ENCODE peak calls at places on chromosomes 2 and 18, in six cellular contexts. F, A, E, G, I and U are unnamed samples.

GRCh38 chr2:32627441-32627900 is 379 bp upstream of the TTC27 start:
- DNase-seq in F (peak; percentile 36), A (no peak), E (peak; percentile 75), G (no peak), I (peak; percentile 57), U (peak; percentile 40)

GRCh38 chr2:26581266-26581990 is 59.7 kb downstream of the CIB4 start:
- DNase-seq in F (no peak), A (no peak), E (no peak), G (no peak), I (no peak), U (peak; percentile 9)

GRCh38 chr18:1412660-1413659 is 508.3 kb downstream of the ADCYAP1 start:
- DNase-seq in F (no peak), A (no peak), E (no peak), G (no peak), I (peak; percentile 0), U (no peak)

GRCh38 chr2:55019547-55020258 is 30.5 kb downstream of the RTN4 start:
- DNase-seq in F (no peak), A (no peak), E (no peak), G (no peak), I (peak; percentile 19), U (no peak)

GRCh38 chr18:8610442-8610801 is 1.2 kb downstream of the RAB12 start:
- DNase-seq in F (no peak), A (no peak), E (no peak), G (no peak), I (no peak), U (no peak)

GRCh38 chr2:240968731-240969624 is 29.4 kb upstream of the SNED1 start:
- DNase-seq in F (no peak), A (no peak), E (peak; percentile 81), G (no peak), I (no peak), U (peak; percentile 23)

GRCh38 chr2:209472871-209473270 is 49.0 kb downstream of the MAP2 start:
- DNase-seq in F (peak; percentile 48), A (no peak), E (no peak), G (no peak), I (no peak), U (no peak)

GRCh38 chr18:73793386-73793785 is 354.2 kb downstream of the FBXO15 start:
- DNase-seq in F (no peak), A (no peak), E (no peak), G (no peak), I (peak; percentile 73), U (no peak)

GRCh38 chr2:122927217-122927616 is 1097.9 kb upstream of the CNTNAP5 start:
- DNase-seq in F (no peak), A (no peak), E (no peak), G (no peak), I (no peak), U (no peak)

GRCh38 chr2:65063426-65063825 is 7.2 kb downstream of the CEP68 start:
- DNase-seq in F (no peak), A (no peak), E (no peak), G (no peak), I (no peak), U (no peak)

GRCh38 chr2:46549159-46549902 is 70.0 kb downstream of the TMEM247 start:
- DNase-seq in F (no peak), A (no peak), E (no peak), G (no peak), I (no peak), U (no peak)

GRCh38 chr2:149329068-149329467 is 1.3 kb upstream of the LYPD6 start:
- DNase-seq in F (no peak), A (no peak), E (no peak), G (no peak), I (peak; percentile 29), U (peak; percentile 51)

GRCh38 chr18:2442726-2443275 is 128.5 kb downstream of the METTL4 start:
- DNase-seq in F (no peak), A (no peak), E (no peak), G (no peak), I (peak; percentile 72), U (no peak)

GRCh38 chr18:59904051-59904601 is 4.3 kb downstream of the PMAIP1 start:
- DNase-seq in F (no peak), A (no peak), E (no peak), G (no peak), I (no peak), U (no peak)

GRCh38 chr2:65598240-65598639 is 165.8 kb upstream of the SPRED2 start:
- DNase-seq in F (no peak), A (no peak), E (no peak), G (no peak), I (no peak), U (no peak)

GRCh38 chr2:96505231-96505889 is at the start of gene NEURL3:
- DNase-seq in F (peak; percentile 72), A (peak; percentile 41), E (peak; percentile 69), G (no peak), I (peak; percentile 84), U (no peak)

GRCh38 chr2:222714361-222715256 is 43.2 kb downstream of the MOGAT1 start:
- DNase-seq in F (no peak), A (no peak), E (no peak), G (no peak), I (no peak), U (no peak)

GRCh38 chr2:224248944-224249371 is 152.9 kb downstream of the FAM124B start:
- DNase-seq in F (peak; percentile 31), A (no peak), E (no peak), G (no peak), I (no peak), U (no peak)

GRCh38 chr2:40395169-40396023 is 56.5 kb downstream of the SLC8A1 start:
- DNase-seq in F (no peak), A (no peak), E (no peak), G (no peak), I (peak; percentile 40), U (no peak)

GRCh38 chr2:211408485-211408884 is 852.1 kb downstream of the CPS1 start:
- DNase-seq in F (peak; percentile 79), A (no peak), E (no peak), G (no peak), I (peak; percentile 93), U (no peak)

GRCh38 chr2:75787532-75788132 is 76.9 kb upstream of the GCFC2 start:
- DNase-seq in F (peak; percentile 47), A (peak; percentile 19), E (no peak), G (no peak), I (peak; percentile 40), U (no peak)

GRCh38 chr2:147646999-147647588 is 197.7 kb upstream of the ACVR2A start:
- DNase-seq in F (no peak), A (no peak), E (no peak), G (no peak), I (no peak), U (no peak)

DNA sequence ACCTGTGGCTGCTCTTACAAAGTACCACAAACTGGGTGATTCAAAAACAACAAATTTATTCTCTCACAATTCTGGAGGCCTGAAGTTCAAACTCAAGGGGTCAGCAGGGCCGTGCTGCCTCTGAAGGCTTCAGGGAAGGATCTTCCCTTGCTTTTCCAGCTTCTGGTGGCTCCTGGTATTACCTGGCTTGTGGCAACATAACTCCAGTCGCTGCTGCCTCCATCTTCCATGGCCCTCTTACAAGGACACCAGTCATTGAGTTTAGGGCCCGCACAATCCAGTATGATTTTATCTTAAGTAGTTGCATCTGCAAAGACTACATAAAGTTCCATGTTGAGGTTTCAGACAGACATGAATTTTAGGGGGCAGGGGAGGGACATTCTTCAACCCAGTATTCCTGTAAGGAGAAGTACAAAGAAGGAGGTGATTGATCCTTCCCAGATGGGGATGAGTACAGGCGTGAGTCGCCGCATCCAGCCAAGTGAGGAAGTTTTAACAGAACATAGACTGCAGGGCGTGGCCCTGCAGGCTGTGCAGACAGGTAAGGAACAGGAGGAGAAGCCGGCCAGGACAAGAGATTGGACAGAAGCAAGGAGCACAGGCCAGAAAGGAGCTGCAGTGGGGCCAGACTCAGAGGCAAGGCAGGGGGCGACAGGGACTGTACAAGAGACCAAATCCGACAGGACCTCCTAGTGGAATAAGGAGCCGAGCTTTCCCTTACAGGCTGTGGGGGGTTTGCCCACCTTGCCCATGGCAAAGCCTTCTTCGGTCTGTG is 44.4 kb upstream of the BZW1 start:
- DNase-seq in F (no peak), A (no peak), E (no peak), G (no peak), I (peak; percentile 59), U (no peak)
- TF ChIP-seq CTCF in F (no peak), A (no peak), E (no peak), G (no peak), I (no peak), U (no peak)

GRCh38 chr2:157782057-157782845 is 93.9 kb downstream of the ACVR1 start:
- DNase-seq in F (peak; percentile 16), A (no peak), E (no peak), G (no peak), I (peak; percentile 66), U (no peak)
- TF ChIP-seq CTCF in F (no peak), A (no peak), E (no peak), G (peak; percentile 31), I (peak; percentile 44), U (peak; percentile 36)

GRCh38 chr18:68676913-68677312 is 38.0 kb downstream of the TMX3 start:
- DNase-seq in F (no peak), A (no peak), E (no peak), G (no peak), I (no peak), U (no peak)
- TF ChIP-seq CTCF in F (no peak), A (peak; percentile 41), E (no peak), G (no peak), I (peak; percentile 9), U (no peak)

GRCh38 chr2:237614151-237614720 is 13.2 kb upstream of the LRRFIP1 start:
- DNase-seq in F (peak; percentile 35), A (no peak), E (no peak), G (no peak), I (no peak), U (no peak)
- TF ChIP-seq CTCF in F (no peak), A (no peak), E (no peak), G (peak; percentile 37), I (no peak), U (no peak)

DNA sequence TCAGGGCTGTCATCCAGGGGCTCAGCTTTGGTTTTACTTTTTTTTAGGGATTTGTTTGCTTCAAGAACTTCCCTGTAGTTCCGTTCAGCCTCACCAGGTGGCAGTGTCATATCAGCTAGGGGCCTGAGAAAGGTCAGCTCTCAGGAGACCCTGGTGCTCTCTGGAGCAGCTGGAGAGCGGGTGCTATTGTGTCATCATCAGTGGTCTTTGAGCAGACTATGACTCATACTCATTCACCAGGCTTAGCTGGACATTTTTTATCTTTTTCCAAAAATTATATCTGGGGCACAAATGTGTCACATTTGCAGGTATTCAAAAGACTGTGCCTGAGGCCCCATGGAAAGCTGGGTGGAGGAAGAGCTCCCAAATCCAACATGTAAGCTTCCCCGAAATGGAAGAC is 24.4 kb downstream of the ZNF892 start:
- DNase-seq in F (peak; percentile 58), A (peak; percentile 51), E (no peak), G (peak; percentile 70), I (peak; percentile 67), U (peak; percentile 91)
- TF ChIP-seq CTCF in F (peak; percentile 7), A (peak; percentile 58), E (peak; percentile 66), G (peak; percentile 81), I (peak; percentile 98), U (peak; percentile 77)